ENCODE peak calls at places on chromosomes 16 and 17, in seven cellular contexts. P is HepG2, F is GM12878, U is H1, T is GM12891, C is SK-N-SH, S is GM12892. R is an unnamed sample.

GRCh38 chr17:31371511-31372097 is 19.9 kb upstream of the RAB11FIP4 start:
- DNase-seq in P (no peak), F (no peak), U (no peak), T (no peak), C (no peak), S (no peak), R (no peak)

GRCh38 chr16:48558269-48558915 is 51.6 kb downstream of the N4BP1 start:
- DNase-seq in P (no peak), F (no peak), U (no peak), T (no peak), C (no peak), S (no peak), R (no peak)

GRCh38 chr16:30724641-30725464 is 23.4 kb upstream of the PHKG2 start:
- DNase-seq in P (no peak), F (no peak), U (no peak), T (no peak), C (no peak), S (no peak), R (no peak)

GRCh38 chr16:19210968-19211367 is 42.9 kb downstream of the SYT17 start:
- DNase-seq in P (no peak), F (peak), U (no peak), T (peak), C (no peak), S (peak), R (no peak)

GRCh38 chr16:70705056-70705455 is 19.2 kb upstream of the MTSS2 start:
- DNase-seq in P (no peak), F (no peak), U (no peak), T (no peak), C (no peak), S (no peak), R (no peak)

GRCh38 chr17:75830168-75831031 is 13.8 kb downstream of the UNC13D start:
- DNase-seq in P (no peak), F (no peak), U (peak), T (no peak), C (peak), S (no peak), R (no peak)

GRCh38 chr17:42194133-42194899 is at the start of gene GHDC:
- DNase-seq in P (peak), F (peak), U (peak), T (peak), C (peak), S (peak), R (peak)

GRCh38 chr16:75087040-75087979 is 29.3 kb downstream of the LDHD start:
- DNase-seq in P (peak), F (no peak), U (no peak), T (no peak), C (peak), S (no peak), R (peak)

GRCh38 chr17:81365148-81365600 is 30.1 kb upstream of the BAHCC1 start:
- DNase-seq in P (no peak), F (no peak), U (peak), T (no peak), C (no peak), S (no peak), R (peak)

GRCh38 chr16:66926171-66926570 is 836 bp upstream of the RRAD start:
- DNase-seq in P (no peak), F (no peak), U (no peak), T (no peak), C (no peak), S (no peak), R (no peak)

GRCh38 chr17:75481194-75482059 is 25.0 kb downstream of the TMEM94 start:
- DNase-seq in P (no peak), F (no peak), U (no peak), T (no peak), C (no peak), S (no peak), R (no peak)

GRCh38 chr17:66276328-66276937 is 26.0 kb upstream of the PRKCA start:
- DNase-seq in P (peak), F (no peak), U (no peak), T (no peak), C (no peak), S (no peak), R (no peak)

GRCh38 chr17:65261152-65261551 is 124.0 kb downstream of the RGS9 start:
- DNase-seq in P (no peak), F (no peak), U (peak), T (no peak), C (no peak), S (no peak), R (no peak)

GRCh38 chr16:72646615-72647014 is 401.3 kb downstream of the ZFHX3 start:
- DNase-seq in P (no peak), F (no peak), U (no peak), T (no peak), C (no peak), S (no peak), R (no peak)

GRCh38 chr17:78875738-78876597 is 27.0 kb downstream of the CEP295NL start:
- DNase-seq in P (no peak), F (no peak), U (no peak), T (no peak), C (peak), S (no peak), R (no peak)

GRCh38 chr17:10429416-10430045 is 7.8 kb upstream of the MYH8 start:
- DNase-seq in P (no peak), F (no peak), U (no peak), T (no peak), C (no peak), S (no peak), R (no peak)

GRCh38 chr16:27735031-27735430 is 185.1 kb downstream of the KATNIP start:
- DNase-seq in P (no peak), F (no peak), U (no peak), T (no peak), C (no peak), S (no peak), R (no peak)

GRCh38 chr17:32486701-32487459 is at the start of gene CDK5R1:
- DNase-seq in P (peak), F (no peak), U (peak), T (peak), C (peak), S (peak), R (peak)

GRCh38 chr16:28528463-28528867 is 10.3 kb downstream of the NUPR1 start:
- DNase-seq in P (peak), F (no peak), U (no peak), T (no peak), C (no peak), S (no peak), R (no peak)

GRCh38 chr17:45150911-45151809 is 2.9 kb downstream of the HEXIM1 start:
- DNase-seq in P (no peak), F (no peak), U (no peak), T (no peak), C (no peak), S (no peak), R (no peak)

GRCh38 chr17:19470529-19471261 is 59.7 kb downstream of the RNF112 start:
- DNase-seq in P (no peak), F (no peak), U (peak), T (no peak), C (no peak), S (no peak), R (no peak)

GRCh38 chr16:68396481-68396880 is 51.8 kb downstream of the SMPD3 start:
- DNase-seq in P (peak), F (no peak), U (no peak), T (no peak), C (peak), S (no peak), R (no peak)

GRCh38 chr17:76546556-76547182 is 6.8 kb downstream of the PRCD start:
- DNase-seq in P (no peak), F (no peak), U (no peak), T (no peak), C (peak), S (no peak), R (no peak)

GRCh38 chr17:55588446-55588845 is 77.2 kb upstream of the SMIM36 start:
- DNase-seq in P (no peak), F (no peak), U (no peak), T (no peak), C (no peak), S (no peak), R (no peak)

GRCh38 chr17:304461-304860 is 48.1 kb downstream of the RPH3AL start:
- DNase-seq in P (no peak), F (no peak), U (peak), T (no peak), C (no peak), S (no peak), R (no peak)

GRCh38 chr16:25108054-25108453 is 3.5 kb upstream of the LCMT1 start:
- DNase-seq in P (peak), F (no peak), U (peak), T (no peak), C (peak), S (no peak), R (peak)

GRCh38 chr17:4950757-4951204 is at the start of gene ENO3:
- DNase-seq in P (peak), F (no peak), U (peak), T (no peak), C (peak), S (no peak), R (peak)

DNA sequence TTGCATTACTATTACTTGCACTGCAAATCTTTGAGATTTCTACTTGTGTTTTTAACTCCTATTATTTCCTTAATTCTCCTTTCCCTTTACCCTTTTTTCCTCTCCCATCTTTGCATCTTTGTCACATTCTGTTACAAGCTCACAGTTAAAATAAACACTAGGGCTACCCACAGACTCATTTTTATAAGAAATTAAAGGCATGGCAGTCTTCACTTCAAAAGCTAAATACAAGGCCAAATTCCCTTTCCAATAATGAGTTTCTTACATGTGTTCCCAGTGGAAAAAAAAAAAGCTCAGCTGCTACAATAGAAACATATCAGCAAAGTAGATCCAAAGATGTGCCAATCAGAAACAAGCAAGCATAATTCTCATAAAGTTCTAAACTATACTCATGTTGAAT is 3.7 kb upstream of the BRIP1 start:
- DNase-seq in P (no peak), F (no peak), U (no peak), T (no peak), C (no peak), S (no peak), R (no peak)
- TF ChIP-seq TAF1 in P (no peak), F (no peak), U (no peak), T (no peak), C (no peak), S (no peak), R (no peak)

GRCh38 chr16:58734459-58734787 is 307 bp upstream of the GOT2 start:
- DNase-seq in P (no peak), F (no peak), U (no peak), T (no peak), C (no peak), S (no peak), R (no peak)

GRCh38 chr16:58732545-58733247 is 1.4 kb downstream of the GOT2 start:
- DNase-seq in P (no peak), F (no peak), U (no peak), T (no peak), C (no peak), S (no peak), R (no peak)

GRCh38 chr16:58733671-58734458 is at the start of gene GOT2:
- DNase-seq in P (peak), F (peak), U (peak), T (peak), C (peak), S (peak), R (peak)

GRCh38 chr16:58730724-58731370 is 3.3 kb downstream of the GOT2 start:
- DNase-seq in P (no peak), F (no peak), U (no peak), T (no peak), C (no peak), S (no peak), R (no peak)

GRCh38 chr16:58733248-58733670 is 857 bp downstream of the GOT2 start:
- DNase-seq in P (peak), F (no peak), U (no peak), T (no peak), C (peak), S (no peak), R (peak)
- TF ChIP-seq TAF1 in P (no peak), F (no peak), U (no peak), T (no peak), C (no peak), S (no peak), R (no peak)

GRCh38 chr17:6638046-6638908 is 2.2 kb downstream of the KIAA0753 start:
- DNase-seq in P (no peak), F (no peak), U (no peak), T (no peak), C (no peak), S (no peak), R (no peak)

GRCh38 chr17:6639014-6639650 is 1.4 kb downstream of the KIAA0753 start:
- DNase-seq in P (no peak), F (no peak), U (no peak), T (no peak), C (no peak), S (no peak), R (peak)

GRCh38 chr17:6641374-6641818 is 536 bp downstream of the TXNDC17 start:
- DNase-seq in P (no peak), F (no peak), U (no peak), T (no peak), C (no peak), S (no peak), R (no peak)

GRCh38 chr17:6640536-6641373 is at the start of the genes KIAA0753 and TXNDC17:
- DNase-seq in P (peak), F (peak), U (peak), T (peak), C (peak), S (peak), R (peak)

GRCh38 chr17:6639651-6640535 is 618 bp downstream of the KIAA0753 start:
- DNase-seq in P (no peak), F (no peak), U (no peak), T (no peak), C (no peak), S (no peak), R (peak)
- TF ChIP-seq TAF1 in P (no peak), F (no peak), U (no peak), T (no peak), C (no peak), S (no peak), R (no peak)

DNA sequence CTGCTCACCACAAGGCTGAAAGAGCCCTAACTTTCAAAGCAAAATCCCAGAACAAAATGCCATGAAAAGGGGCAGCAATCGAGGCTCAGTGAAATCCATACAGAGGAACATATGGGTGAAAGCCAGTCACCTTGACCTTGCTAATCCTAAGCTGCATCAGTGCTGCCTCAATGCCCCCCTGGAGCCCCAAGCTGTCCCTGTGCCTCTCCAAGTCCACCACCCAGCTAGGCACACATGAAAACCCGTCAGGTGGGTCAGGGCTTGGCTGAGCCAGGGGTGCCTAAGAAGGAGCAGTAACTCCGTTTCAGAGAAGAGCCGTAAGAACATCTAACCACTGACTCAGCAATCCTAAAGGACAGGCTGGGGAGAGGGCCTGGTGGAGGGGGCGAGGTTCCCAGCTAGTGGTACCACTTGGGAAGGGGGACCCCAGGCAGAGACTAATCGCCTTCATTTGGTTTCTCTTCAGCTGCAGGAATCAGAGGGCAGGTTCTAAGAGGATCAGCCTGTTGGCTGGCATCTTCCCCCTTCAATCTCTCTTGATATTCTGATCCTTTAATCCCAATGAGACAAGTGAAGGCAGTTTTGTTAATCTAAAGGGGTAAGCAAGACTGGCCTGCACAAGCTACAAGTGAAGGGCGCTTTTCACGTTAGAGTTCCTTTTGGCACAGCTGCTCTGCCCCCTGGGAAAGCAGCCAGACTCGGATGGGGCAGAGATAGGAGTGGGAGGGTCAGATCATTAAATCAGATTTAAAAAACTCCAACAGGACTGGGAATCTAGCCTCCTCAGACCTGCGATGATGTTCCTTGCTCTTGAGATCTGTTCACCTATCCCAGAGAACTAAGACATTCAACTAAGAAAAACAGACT is 7.6 kb downstream of the PITPNA start:
- DNase-seq in P (no peak), F (no peak), U (no peak), T (no peak), C (no peak), S (no peak), R (no peak)
- TF ChIP-seq TAF1 in P (no peak), F (no peak), U (no peak), T (no peak), C (no peak), S (no peak), R (no peak)

GRCh38 chr16:89961920-89962319 is 13.4 kb downstream of the DEF8 start:
- DNase-seq in P (no peak), F (no peak), U (no peak), T (no peak), C (no peak), S (no peak), R (no peak)
- TF ChIP-seq TAF1 in P (no peak), F (no peak), U (no peak), T (no peak), C (no peak), S (no peak), R (no peak)

GRCh38 chr17:39461911-39462641 is 790 bp downstream of the CDK12 start:
- DNase-seq in P (peak), F (peak), U (peak), T (no peak), C (peak), S (no peak), R (peak)
- TF ChIP-seq TAF1 in P (no peak), F (no peak), U (no peak), T (no peak), C (no peak), S (no peak), R (no peak)

GRCh38 chr17:15918661-15919259 is 26.2 kb upstream of the ADORA2B start:
- DNase-seq in P (no peak), F (no peak), U (no peak), T (no peak), C (no peak), S (no peak), R (no peak)
- TF ChIP-seq TAF1 in P (no peak), F (no peak), U (no peak), T (no peak), C (no peak), S (no peak), R (no peak)

GRCh38 chr16:84738255-84739038 is 38.6 kb downstream of the USP10 start:
- DNase-seq in P (peak), F (peak), U (peak), T (peak), C (peak), S (peak), R (peak)

GRCh38 chr16:84741351-84741791 is 41.6 kb downstream of the USP10 start:
- DNase-seq in P (no peak), F (no peak), U (no peak), T (no peak), C (no peak), S (no peak), R (no peak)

GRCh38 chr16:84740596-84741071 is 40.8 kb downstream of the USP10 start:
- DNase-seq in P (peak), F (no peak), U (no peak), T (no peak), C (no peak), S (no peak), R (no peak)

GRCh38 chr16:84737658-84738057 is 37.9 kb downstream of the USP10 start:
- DNase-seq in P (no peak), F (no peak), U (no peak), T (no peak), C (no peak), S (no peak), R (no peak)

GRCh38 chr16:84739349-84740124 is 39.7 kb downstream of the USP10 start:
- DNase-seq in P (peak), F (no peak), U (no peak), T (no peak), C (no peak), S (no peak), R (no peak)
- TF ChIP-seq TAF1 in P (no peak), F (no peak), U (no peak), T (no peak), C (no peak), S (no peak), R (no peak)